ENCODE peak calls at places on chromosome 10, in six cellular contexts. Z is choroid plexus epithelial cell; I is NCI-H1436; W is activated T-cell treated with anti-CD3 and anti-CD28 coated beads, Interleukin-2, amount 50 U/mL, for 48 hours; U is astrocyte of the spinal cord; Q is progenitor cell of endocrine pancreas. T is an unnamed sample.

GRCh38 chr10:25678666-25679065 is 255.4 kb upstream of the MYO3A start:
- DNase-seq in U (no peak), W (no peak), I (no peak), Z (peak; percentile 44), Q (no peak), T (no peak)

GRCh38 chr10:119409906-119410305 is 132.6 kb downstream of the RGS10 start:
- DNase-seq in I (no peak), U (peak; percentile 51), Z (peak; percentile 94), Q (peak; percentile 26), W (no peak), T (no peak)

GRCh38 chr10:33276282-33276923 is 58.1 kb downstream of the NRP1 start:
- DNase-seq in Q (no peak), W (no peak), I (no peak), Z (no peak), U (no peak), T (no peak)

GRCh38 chr10:62217683-62218082 is 51.0 kb downstream of the RTKN2 start:
- DNase-seq in Q (no peak), Z (no peak), U (no peak), I (no peak), W (no peak), T (no peak)

GRCh38 chr10:122435212-122435827 is 19.1 kb upstream of the ARMS2 start:
- DNase-seq in Q (no peak), W (no peak), Z (peak; percentile 70), I (peak; percentile 64), U (peak; percentile 67), T (no peak)

GRCh38 chr10:100739516-100740368 is 5.6 kb upstream of the PAX2 start:
- DNase-seq in Z (no peak), U (no peak), W (no peak), I (no peak), Q (peak; percentile 71), T (no peak)

GRCh38 chr10:31426425-31426824 is 107.4 kb downstream of the ZEB1 start:
- DNase-seq in I (no peak), Z (peak; percentile 91), W (no peak), Q (no peak), U (peak; percentile 89), T (no peak)

GRCh38 chr10:98377001-98377400 is 38.0 kb downstream of the PYROXD2 start:
- DNase-seq in Z (no peak), Q (no peak), W (no peak), I (no peak), U (no peak), T (no peak)

GRCh38 chr10:48309711-48310226 is 3.3 kb downstream of the MAPK8 start:
- DNase-seq in Q (no peak), Z (peak; percentile 72), U (peak; percentile 69), W (no peak), I (no peak), T (no peak)

GRCh38 chr10:104614245-104614831 is 26.8 kb upstream of the SORCS3 start:
- DNase-seq in U (peak; percentile 29), Z (peak; percentile 36), I (no peak), W (peak; percentile 49), Q (no peak), T (no peak)

GRCh38 chr10:49594594-49594993 is 15.5 kb upstream of the SLC18A3 start:
- DNase-seq in Q (no peak), I (peak; percentile 17), W (no peak), Z (peak; percentile 79), U (peak; percentile 51), T (no peak)

GRCh38 chr10:77613476-77614130 is 24.0 kb downstream of the KCNMA1 start:
- DNase-seq in Z (no peak), U (no peak), Q (no peak), W (no peak), I (no peak), T (no peak)

GRCh38 chr10:18238875-18239485 is 98.8 kb downstream of the CACNB2 start:
- DNase-seq in U (peak; percentile 55), Z (peak; percentile 81), I (peak; percentile 12), Q (no peak), W (no peak), T (no peak)

GRCh38 chr10:109961181-109962001 is 38.1 kb upstream of the XPNPEP1 start:
- DNase-seq in Z (peak; percentile 62), W (no peak), I (no peak), Q (no peak), U (peak; percentile 82), T (no peak)

GRCh38 chr10:71746344-71747037 is 26.8 kb downstream of the VSIR start:
- DNase-seq in W (no peak), I (no peak), U (no peak), Z (no peak), Q (no peak), T (no peak)

GRCh38 chr10:118522791-118523498 is 72.5 kb downstream of the PRLHR start:
- DNase-seq in W (no peak), Q (no peak), Z (peak; percentile 15), I (no peak), U (peak; percentile 25), T (no peak)

GRCh38 chr10:132294196-132294520 is 13.6 kb downstream of the STK32C start:
- DNase-seq in U (no peak), I (no peak), Z (no peak), W (no peak), Q (no peak), T (no peak)

GRCh38 chr10:96212911-96213310 is 58.5 kb downstream of the BLNK start:
- DNase-seq in U (no peak), Q (no peak), I (no peak), W (no peak), Z (no peak), T (no peak)

GRCh38 chr10:68832596-68832995 is 5.3 kb downstream of the STOX1 start:
- DNase-seq in Q (no peak), Z (no peak), I (no peak), U (no peak), W (no peak), T (no peak)

GRCh38 chr10:116044722-116045374 is 228.2 kb downstream of the GFRA1 start:
- DNase-seq in W (no peak), U (peak; percentile 33), Z (peak; percentile 32), Q (no peak), I (no peak), T (no peak)

GRCh38 chr10:14153570-14154055 is 177.1 kb downstream of the FRMD4A start:
- DNase-seq in I (no peak), U (peak; percentile 7), Z (peak; percentile 62), W (no peak), Q (no peak), T (no peak)

GRCh38 chr10:70551971-70552422 is 50.5 kb downstream of the PRF1 start:
- DNase-seq in I (no peak), Z (peak; percentile 94), U (peak; percentile 79), Q (no peak), W (no peak), T (no peak)

GRCh38 chr10:74502963-74503608 is 323.3 kb upstream of the KAT6B start:
- DNase-seq in Q (no peak), W (no peak), Z (peak; percentile 62), I (no peak), U (peak; percentile 85), T (no peak)

GRCh38 chr10:27530477-27530876 is 26.4 kb downstream of the RAB18 start:
- DNase-seq in U (no peak), Z (no peak), W (no peak), I (no peak), Q (no peak), T (no peak)

GRCh38 chr10:49056356-49056755 is 59.0 kb downstream of the VSTM4 start:
- DNase-seq in U (no peak), Z (no peak), I (no peak), Q (no peak), W (no peak), T (no peak)

GRCh38 chr10:46220872-46221538 is 65.8 kb upstream of the ANTXRL start:
- DNase-seq in U (no peak), Z (no peak), Q (no peak), W (peak; percentile 12), I (no peak), T (no peak)

GRCh38 chr10:49611815-49612512 is 1.9 kb downstream of the SLC18A3 start:
- DNase-seq in I (no peak), W (no peak), U (no peak), Q (no peak), Z (no peak), T (no peak)

GRCh38 chr10:24254180-24254579 is 45.2 kb downstream of the KIAA1217 start:
- DNase-seq in W (no peak), Q (no peak), I (no peak), U (peak; percentile 60), Z (peak; percentile 19), T (no peak)

GRCh38 chr10:15877836-15878576 is 17.7 kb upstream of the MINDY3 start:
- DNase-seq in Z (peak; percentile 19), U (no peak), W (no peak), Q (no peak), I (no peak), T (no peak)

T was measured in NCI-H187.